ENCODE peak calls at places on chromosomes 3 and 15, in seven cellular contexts. One of them, this sample, is unnamed.
A peak's percentile ranks its signal among the peaks of the same experiment; 100 is the strongest.

GRCh38 chr3:134677196-134677986 is 26.6 kb upstream of the KY start:
- DNase-seq in HepG2: peak; percentile 23
- DNase-seq in mesenchymal stem cell: no peak
- DNase-seq in PC-3: peak; percentile 14
- DNase-seq in uterus: no peak
- DNase-seq in small intestine: peak; percentile 18
- DNase-seq in neuronal stem cell: peak; percentile 8
- DNase-seq in this sample: no peak

GRCh38 chr15:96181873-96182301 is 148.6 kb upstream of the NR2F2 start:
- DNase-seq in PC-3: no peak
- DNase-seq in mesenchymal stem cell: peak; percentile 67
- DNase-seq in small intestine: no peak
- DNase-seq in uterus: peak; percentile 87
- DNase-seq in neuronal stem cell: no peak
- DNase-seq in HepG2: no peak
- DNase-seq in this sample: peak; percentile 40

GRCh38 chr15:73982251-73982962 is 9.7 kb downstream of the STOML1 start:
- DNase-seq in HepG2: no peak
- DNase-seq in mesenchymal stem cell: peak; percentile 95
- DNase-seq in PC-3: peak; percentile 82
- DNase-seq in uterus: peak; percentile 85
- DNase-seq in small intestine: no peak
- DNase-seq in neuronal stem cell: no peak
- DNase-seq in this sample: peak; percentile 68

GRCh38 chr3:29649815-29650547 is 369.1 kb downstream of the RBMS3 start:
- DNase-seq in uterus: no peak
- DNase-seq in mesenchymal stem cell: peak; percentile 91
- DNase-seq in neuronal stem cell: no peak
- DNase-seq in small intestine: peak; percentile 2
- DNase-seq in PC-3: peak; percentile 59
- DNase-seq in HepG2: no peak
- DNase-seq in this sample: no peak

GRCh38 chr15:71725215-71725955 is 85.0 kb upstream of the NR2E3 start:
- DNase-seq in neuronal stem cell: no peak
- DNase-seq in PC-3: peak; percentile 73
- DNase-seq in HepG2: no peak
- DNase-seq in mesenchymal stem cell: peak; percentile 12
- DNase-seq in small intestine: no peak
- DNase-seq in uterus: no peak
- DNase-seq in this sample: peak; percentile 67

GRCh38 chr15:31801152-31801551 is 229.2 kb upstream of the CHRNA7 start:
- DNase-seq in mesenchymal stem cell: no peak
- DNase-seq in PC-3: peak; percentile 37
- DNase-seq in HepG2: no peak
- DNase-seq in neuronal stem cell: no peak
- DNase-seq in uterus: no peak
- DNase-seq in small intestine: no peak
- DNase-seq in this sample: no peak

GRCh38 chr15:69304176-69304533 is 5.4 kb downstream of the PAQR5 start:
- DNase-seq in HepG2: peak; percentile 25
- DNase-seq in small intestine: no peak
- DNase-seq in PC-3: peak; percentile 83
- DNase-seq in neuronal stem cell: no peak
- DNase-seq in mesenchymal stem cell: peak; percentile 97
- DNase-seq in uterus: no peak
- DNase-seq in this sample: peak; percentile 62

GRCh38 chr15:92655178-92655995 is at the start of gene FAM174B:
- DNase-seq in uterus: no peak
- DNase-seq in PC-3: peak; percentile 53
- DNase-seq in mesenchymal stem cell: peak; percentile 33
- DNase-seq in small intestine: peak; percentile 54
- DNase-seq in HepG2: no peak
- DNase-seq in neuronal stem cell: peak; percentile 54
- DNase-seq in this sample: no peak

GRCh38 chr3:8204846-8205624 is 296.6 kb upstream of the LMCD1 start:
- DNase-seq in small intestine: no peak
- DNase-seq in mesenchymal stem cell: peak; percentile 77
- DNase-seq in neuronal stem cell: no peak
- DNase-seq in HepG2: no peak
- DNase-seq in PC-3: peak; percentile 22
- DNase-seq in uterus: no peak
- DNase-seq in this sample: peak; percentile 82

GRCh38 chr15:77036537-77037474 is 34.1 kb downstream of the TSPAN3 start:
- DNase-seq in small intestine: no peak
- DNase-seq in neuronal stem cell: no peak
- DNase-seq in PC-3: no peak
- DNase-seq in mesenchymal stem cell: no peak
- DNase-seq in HepG2: no peak
- DNase-seq in uterus: peak; percentile 10
- DNase-seq in this sample: no peak

GRCh38 chr15:69876030-69876429 is 221.7 kb downstream of the TLE3 start:
- DNase-seq in neuronal stem cell: no peak
- DNase-seq in uterus: no peak
- DNase-seq in small intestine: peak; percentile 66
- DNase-seq in HepG2: no peak
- DNase-seq in PC-3: no peak
- DNase-seq in mesenchymal stem cell: no peak
- DNase-seq in this sample: no peak

GRCh38 chr3:51967384-51968174 is at the start of gene PCBP4:
- DNase-seq in neuronal stem cell: no peak
- DNase-seq in mesenchymal stem cell: peak; percentile 54
- DNase-seq in uterus: peak; percentile 74
- DNase-seq in small intestine: peak; percentile 38
- DNase-seq in PC-3: peak; percentile 64
- DNase-seq in HepG2: peak; percentile 70
- DNase-seq in this sample: no peak

GRCh38 chr15:39919740-39920509 is at the start of gene GPR176:
- DNase-seq in uterus: peak; percentile 41
- DNase-seq in HepG2: no peak
- DNase-seq in mesenchymal stem cell: peak; percentile 91
- DNase-seq in neuronal stem cell: peak; percentile 49
- DNase-seq in PC-3: peak; percentile 66
- DNase-seq in small intestine: peak; percentile 6
- DNase-seq in this sample: peak; percentile 60

GRCh38 chr3:142576792-142577191 is 1.7 kb downstream of the ATR start:
- DNase-seq in mesenchymal stem cell: no peak
- DNase-seq in uterus: no peak
- DNase-seq in small intestine: no peak
- DNase-seq in HepG2: no peak
- DNase-seq in PC-3: no peak
- DNase-seq in neuronal stem cell: no peak
- DNase-seq in this sample: no peak

GRCh38 chr15:48330855-48331795 is at the start of gene DUT:
- DNase-seq in neuronal stem cell: peak; percentile 80
- DNase-seq in small intestine: peak; percentile 64
- DNase-seq in HepG2: peak; percentile 40
- DNase-seq in uterus: peak; percentile 85
- DNase-seq in PC-3: peak; percentile 72
- DNase-seq in mesenchymal stem cell: peak; percentile 88
- DNase-seq in this sample: peak; percentile 81

GRCh38 chr15:48331796-48332641 is 790 bp downstream of the DUT start:
- DNase-seq in mesenchymal stem cell: no peak
- DNase-seq in small intestine: peak; percentile 43
- DNase-seq in uterus: peak; percentile 85
- DNase-seq in PC-3: peak; percentile 58
- DNase-seq in HepG2: peak; percentile 21
- DNase-seq in neuronal stem cell: no peak
- DNase-seq in this sample: no peak

GRCh38 chr15:48334260-48334659 is 3.0 kb downstream of the DUT start:
- DNase-seq in HepG2: no peak
- DNase-seq in mesenchymal stem cell: no peak
- DNase-seq in PC-3: no peak
- DNase-seq in uterus: no peak
- DNase-seq in neuronal stem cell: no peak
- DNase-seq in small intestine: no peak
- DNase-seq in this sample: no peak

GRCh38 chr15:48332642-48333034 is 1.4 kb downstream of the DUT start:
- DNase-seq in neuronal stem cell: no peak
- DNase-seq in mesenchymal stem cell: no peak
- DNase-seq in uterus: no peak
- DNase-seq in HepG2: no peak
- DNase-seq in small intestine: peak; percentile 11
- DNase-seq in PC-3: no peak
- DNase-seq in this sample: no peak

DNA sequence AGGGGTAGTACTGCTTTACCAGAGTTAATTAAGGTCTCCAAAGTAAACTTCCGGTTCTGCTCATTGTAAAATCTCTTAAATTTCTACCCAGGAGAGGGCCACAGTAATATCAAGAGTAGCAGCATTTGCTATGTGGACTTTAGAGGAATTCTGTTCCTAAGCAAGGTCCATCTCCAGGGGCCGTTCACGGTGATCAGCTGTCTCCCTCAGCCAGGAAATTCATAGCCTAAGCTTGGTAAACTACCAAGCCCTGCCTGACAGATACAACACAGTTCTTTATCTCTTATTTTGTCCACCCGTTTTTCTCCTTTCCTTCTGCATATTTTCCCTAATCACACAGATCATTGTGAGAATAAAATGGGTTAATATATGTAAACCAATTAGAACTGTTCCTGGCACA is 2.3 kb downstream of the DUT start:
- DNase-seq in HepG2: peak; percentile 39
- DNase-seq in mesenchymal stem cell: no peak
- DNase-seq in neuronal stem cell: no peak
- DNase-seq in small intestine: peak; percentile 27
- DNase-seq in uterus: no peak
- DNase-seq in PC-3: no peak
- DNase-seq in this sample: no peak
- H3K4me1 ChIP-seq in HepG2: peaks cover 38% of the 10 kb centered on the region
- H3K4me1 ChIP-seq in mesenchymal stem cell: peaks cover 3% of the 10 kb centered on the region
- H3K4me1 ChIP-seq in neuronal stem cell: peaks cover 8% of the 10 kb centered on the region
- H3K4me1 ChIP-seq in small intestine: peaks cover 3% of the 10 kb centered on the region
- H3K4me1 ChIP-seq in uterus: peaks cover 7% of the 10 kb centered on the region
- H3K4me1 ChIP-seq in PC-3: peaks cover 14% of the 10 kb centered on the region
- H3K4me1 ChIP-seq in this sample: peaks cover 17% of the 10 kb centered on the region

GRCh38 chr15:75982468-75982867 is 29.8 kb downstream of the NRG4 start:
- DNase-seq in HepG2: no peak
- DNase-seq in small intestine: no peak
- DNase-seq in PC-3: no peak
- DNase-seq in uterus: no peak
- DNase-seq in mesenchymal stem cell: no peak
- DNase-seq in neuronal stem cell: no peak
- DNase-seq in this sample: no peak
- H3K4me1 ChIP-seq in HepG2: no peaks in the 10 kb centered on the region
- H3K4me1 ChIP-seq in small intestine: no peaks in the 10 kb centered on the region
- H3K4me1 ChIP-seq in PC-3: no peaks in the 10 kb centered on the region
- H3K4me1 ChIP-seq in uterus: no peaks in the 10 kb centered on the region
- H3K4me1 ChIP-seq in mesenchymal stem cell: no peaks in the 10 kb centered on the region
- H3K4me1 ChIP-seq in neuronal stem cell: no peaks in the 10 kb centered on the region
- H3K4me1 ChIP-seq in this sample: no peaks in the 10 kb centered on the region

GRCh38 chr3:54955941-54956340 is 28.1 kb upstream of the LRTM1 start:
- DNase-seq in small intestine: no peak
- DNase-seq in HepG2: no peak
- DNase-seq in PC-3: no peak
- DNase-seq in neuronal stem cell: no peak
- DNase-seq in uterus: no peak
- DNase-seq in mesenchymal stem cell: no peak
- DNase-seq in this sample: no peak
- H3K4me1 ChIP-seq in small intestine: no peaks in the 10 kb centered on the region
- H3K4me1 ChIP-seq in HepG2: no peaks in the 10 kb centered on the region
- H3K4me1 ChIP-seq in PC-3: peaks cover 5% of the 10 kb centered on the region
- H3K4me1 ChIP-seq in neuronal stem cell: peaks cover 6% of the 10 kb centered on the region
- H3K4me1 ChIP-seq in uterus: no peaks in the 10 kb centered on the region
- H3K4me1 ChIP-seq in mesenchymal stem cell: peaks cover 28% of the 10 kb centered on the region
- H3K4me1 ChIP-seq in this sample: peaks cover 5% of the 10 kb centered on the region

DNA sequence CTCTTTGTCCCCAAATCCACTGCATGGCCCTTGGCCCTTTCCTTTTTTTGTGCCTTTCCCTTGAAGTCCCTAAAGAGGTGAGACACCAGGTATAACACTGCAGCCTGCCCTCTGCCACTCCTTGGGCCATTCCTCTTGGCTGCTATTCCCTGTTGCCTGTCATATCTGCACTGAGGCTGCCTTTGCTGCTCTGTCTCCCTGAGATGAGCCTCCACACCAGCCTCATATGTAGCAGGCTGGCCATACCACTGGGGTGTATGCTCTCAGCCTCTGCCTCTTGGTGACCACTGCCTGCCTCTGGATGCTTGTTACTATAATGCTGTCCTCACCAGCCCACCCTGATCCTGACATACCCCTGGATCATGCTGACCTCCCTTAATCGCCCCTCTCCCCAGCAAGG is 252.0 kb downstream of the CLSTN2 start:
- DNase-seq in uterus: no peak
- DNase-seq in small intestine: no peak
- DNase-seq in PC-3: no peak
- DNase-seq in mesenchymal stem cell: no peak
- DNase-seq in neuronal stem cell: no peak
- DNase-seq in HepG2: no peak
- DNase-seq in this sample: no peak
- H3K4me1 ChIP-seq in uterus: no peaks in the 10 kb centered on the region
- H3K4me1 ChIP-seq in small intestine: no peaks in the 10 kb centered on the region
- H3K4me1 ChIP-seq in PC-3: no peaks in the 10 kb centered on the region
- H3K4me1 ChIP-seq in mesenchymal stem cell: peaks cover 6% of the 10 kb centered on the region
- H3K4me1 ChIP-seq in neuronal stem cell: no peaks in the 10 kb centered on the region
- H3K4me1 ChIP-seq in HepG2: no peaks in the 10 kb centered on the region
- H3K4me1 ChIP-seq in this sample: no peaks in the 10 kb centered on the region

GRCh38 chr3:118990818-118991560 is 43.7 kb downstream of the IGSF11 start:
- DNase-seq in small intestine: no peak
- DNase-seq in mesenchymal stem cell: no peak
- DNase-seq in neuronal stem cell: no peak
- DNase-seq in uterus: no peak
- DNase-seq in PC-3: no peak
- DNase-seq in HepG2: no peak
- DNase-seq in this sample: no peak

GRCh38 chr3:118984699-118985098 is 49.9 kb downstream of the IGSF11 start:
- DNase-seq in small intestine: peak; percentile 2
- DNase-seq in neuronal stem cell: no peak
- DNase-seq in HepG2: no peak
- DNase-seq in uterus: no peak
- DNase-seq in mesenchymal stem cell: no peak
- DNase-seq in PC-3: peak; percentile 18
- DNase-seq in this sample: no peak

GRCh38 chr3:118988198-118988842 is 46.3 kb downstream of the IGSF11 start:
- DNase-seq in PC-3: no peak
- DNase-seq in small intestine: no peak
- DNase-seq in HepG2: no peak
- DNase-seq in mesenchymal stem cell: no peak
- DNase-seq in uterus: no peak
- DNase-seq in neuronal stem cell: no peak
- DNase-seq in this sample: no peak

GRCh38 chr3:118986734-118987133 is 47.9 kb downstream of the IGSF11 start:
- DNase-seq in HepG2: no peak
- DNase-seq in uterus: no peak
- DNase-seq in mesenchymal stem cell: no peak
- DNase-seq in small intestine: no peak
- DNase-seq in neuronal stem cell: no peak
- DNase-seq in PC-3: no peak
- DNase-seq in this sample: no peak

GRCh38 chr3:118987466-118987865 is 47.2 kb downstream of the IGSF11 start:
- DNase-seq in mesenchymal stem cell: no peak
- DNase-seq in neuronal stem cell: no peak
- DNase-seq in uterus: no peak
- DNase-seq in PC-3: no peak
- DNase-seq in HepG2: no peak
- DNase-seq in small intestine: peak; percentile 65
- DNase-seq in this sample: no peak
- H3K4me1 ChIP-seq in mesenchymal stem cell: no peaks in the 10 kb centered on the region
- H3K4me1 ChIP-seq in neuronal stem cell: peaks cover 3% of the 10 kb centered on the region
- H3K4me1 ChIP-seq in uterus: no peaks in the 10 kb centered on the region
- H3K4me1 ChIP-seq in PC-3: no peaks in the 10 kb centered on the region
- H3K4me1 ChIP-seq in HepG2: no peaks in the 10 kb centered on the region
- H3K4me1 ChIP-seq in small intestine: peaks cover 3% of the 10 kb centered on the region
- H3K4me1 ChIP-seq in this sample: no peaks in the 10 kb centered on the region

This sample was measured in foreskin keratinocyte.